ENCODE peak calls at places on chromosome 17, in five cellular contexts. Y is HL-60, N is cardiac fibroblast, M is H9, C is GM12865. U is an unnamed sample.

GRCh38 chr17:70913086-70913485 is 743.8 kb downstream of the KCNJ2 start:
- DNase-seq in Y (no peak), N (peak; percentile 77), M (no peak), C (no peak), U (peak; percentile 7)

GRCh38 chr17:31152271-31152670 is 57.5 kb downstream of the NF1 start:
- DNase-seq in Y (no peak), N (no peak), M (no peak), C (no peak), U (no peak)

GRCh38 chr17:78381601-78382168 is 3.2 kb downstream of the PGS1 start:
- DNase-seq in Y (peak; percentile 42), N (no peak), M (peak; percentile 60), C (peak; percentile 36), U (no peak)

GRCh38 chr17:4953461-4953961 is 2.6 kb downstream of the ENO3 start:
- DNase-seq in Y (no peak), N (peak; percentile 52), M (no peak), C (no peak), U (no peak)

GRCh38 chr17:55275894-55276804 is 11.4 kb downstream of the HLF start:
- DNase-seq in Y (no peak), N (no peak), M (no peak), C (no peak), U (no peak)

GRCh38 chr17:42536372-42537155 is 523 bp downstream of the NAGLU start:
- DNase-seq in Y (peak; percentile 85), N (peak; percentile 91), M (peak; percentile 91), C (peak; percentile 92), U (no peak)

GRCh38 chr17:46832945-46833839 is 14.7 kb upstream of the WNT3 start:
- DNase-seq in Y (no peak), N (peak; percentile 46), M (peak; percentile 43), C (no peak), U (peak; percentile 19)

GRCh38 chr17:32575865-32576264 is 89.1 kb downstream of the CDK5R1 start:
- DNase-seq in Y (no peak), N (no peak), M (no peak), C (peak; percentile 35), U (no peak)

GRCh38 chr17:38451030-38451839 is 23.0 kb downstream of the ARHGAP23 start:
- DNase-seq in Y (no peak), N (peak; percentile 92), M (peak; percentile 97), C (no peak), U (peak; percentile 56)

GRCh38 chr17:78715876-78716275 is 66.2 kb downstream of the CYTH1 start:
- DNase-seq in Y (no peak), N (no peak), M (no peak), C (no peak), U (no peak)

GRCh38 chr17:71900830-71901229 is 220.0 kb upstream of the SOX9 start:
- DNase-seq in Y (no peak), N (no peak), M (no peak), C (no peak), U (no peak)

GRCh38 chr17:50722746-50723145 is 3.3 kb downstream of the LUC7L3 start:
- DNase-seq in Y (no peak), N (no peak), M (no peak), C (no peak), U (no peak)

GRCh38 chr17:17694229-17695081 is 13.2 kb downstream of the RAI1 start:
- DNase-seq in Y (peak; percentile 42), N (peak; percentile 70), M (peak; percentile 78), C (peak; percentile 76), U (no peak)

GRCh38 chr17:32819035-32819434 is 57.9 kb downstream of the MYO1D start:
- DNase-seq in Y (no peak), N (peak; percentile 26), M (no peak), C (no peak), U (peak; percentile 31)

GRCh38 chr17:75481194-75482059 is 25.0 kb downstream of the TMEM94 start:
- DNase-seq in Y (no peak), N (no peak), M (no peak), C (no peak), U (no peak)

GRCh38 chr17:20059728-20060188 is 50.6 kb downstream of the SPECC1 start:
- DNase-seq in Y (peak; percentile 20), N (peak; percentile 22), M (no peak), C (peak; percentile 83), U (no peak)

GRCh38 chr17:33124185-33124584 is 132.5 kb downstream of the SPACA3 start:
- DNase-seq in Y (no peak), N (no peak), M (no peak), C (no peak), U (no peak)

GRCh38 chr17:64146418-64147109 is 16.6 kb upstream of the ERN1 start:
- DNase-seq in Y (peak; percentile 54), N (peak; percentile 79), M (peak; percentile 63), C (peak; percentile 71), U (no peak)

GRCh38 chr17:46769531-46770438 is 48.7 kb downstream of the WNT3 start:
- DNase-seq in Y (no peak), N (no peak), M (peak; percentile 43), C (no peak), U (no peak)

GRCh38 chr17:37813753-37814152 is 68.9 kb upstream of the HNF1B start:
- DNase-seq in Y (no peak), N (peak; percentile 15), M (no peak), C (no peak), U (peak; percentile 72)

GRCh38 chr17:15261818-15262290 is 3.3 kb downstream of the PMP22 start:
- DNase-seq in Y (no peak), N (peak; percentile 27), M (peak; percentile 52), C (no peak), U (no peak)

GRCh38 chr17:82662711-82663261 is 14.5 kb upstream of the WDR45B start:
- DNase-seq in Y (no peak), N (no peak), M (no peak), C (no peak), U (no peak)

GRCh38 chr17:58278661-58279015 is 2.1 kb downstream of the MPO start:
- DNase-seq in Y (no peak), N (peak; percentile 22), M (no peak), C (no peak), U (no peak)

GRCh38 chr17:58276423-58276822 is 4.3 kb downstream of the MPO start:
- DNase-seq in Y (no peak), N (no peak), M (no peak), C (no peak), U (no peak)

GRCh38 chr17:58277726-58278595 is 2.8 kb downstream of the MPO start:
- DNase-seq in Y (peak; percentile 44), N (no peak), M (no peak), C (no peak), U (no peak)

GRCh38 chr17:58275417-58275816 is 5.3 kb downstream of the MPO start:
- DNase-seq in Y (no peak), N (no peak), M (no peak), C (no peak), U (no peak)

DNA sequence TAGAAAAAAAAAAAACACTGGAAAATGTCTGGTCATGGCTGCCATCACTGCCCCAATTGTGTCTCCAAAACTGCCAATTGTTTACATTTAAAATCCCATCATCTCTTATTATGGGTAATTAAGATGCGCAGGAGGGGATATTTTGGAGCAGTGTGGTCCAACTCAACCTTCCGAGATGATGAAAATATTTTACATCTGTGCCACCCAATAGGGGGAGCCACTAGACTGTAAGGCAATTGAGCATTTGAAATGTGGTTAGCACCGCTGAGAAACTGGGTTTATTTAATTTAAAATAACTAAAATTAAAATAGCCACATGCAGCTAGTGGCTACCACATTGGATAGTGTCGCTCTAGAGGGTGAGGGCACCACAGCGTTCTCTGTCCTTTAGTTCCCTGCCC is 3.6 kb downstream of the MPO start:
- DNase-seq in Y (peak; percentile 43), N (peak; percentile 15), M (no peak), C (peak; percentile 35), U (no peak)
- TF ChIP-seq CTCF in Y (peak; percentile 26), N (peak; percentile 33), M (peak; percentile 70), C (peak; percentile 34), U (peak; percentile 47)

GRCh38 chr17:67557052-67557845 is 160.5 kb upstream of the NOL11 start:
- DNase-seq in Y (no peak), N (no peak), M (no peak), C (no peak), U (no peak)

GRCh38 chr17:67562036-67562435 is 155.7 kb upstream of the NOL11 start:
- DNase-seq in Y (no peak), N (no peak), M (no peak), C (no peak), U (no peak)

GRCh38 chr17:67558740-67559380 is 158.9 kb upstream of the NOL11 start:
- DNase-seq in Y (no peak), N (peak; percentile 24), M (no peak), C (no peak), U (no peak)

GRCh38 chr17:67557921-67558320 is 159.8 kb upstream of the NOL11 start:
- DNase-seq in Y (no peak), N (no peak), M (no peak), C (no peak), U (no peak)

GRCh38 chr17:67559381-67559966 is 158.3 kb upstream of the NOL11 start:
- DNase-seq in Y (no peak), N (no peak), M (peak; percentile 69), C (peak; percentile 68), U (no peak)
- TF ChIP-seq CTCF in Y (no peak), N (peak; percentile 40), M (peak; percentile 75), C (peak; percentile 53), U (no peak)

DNA sequence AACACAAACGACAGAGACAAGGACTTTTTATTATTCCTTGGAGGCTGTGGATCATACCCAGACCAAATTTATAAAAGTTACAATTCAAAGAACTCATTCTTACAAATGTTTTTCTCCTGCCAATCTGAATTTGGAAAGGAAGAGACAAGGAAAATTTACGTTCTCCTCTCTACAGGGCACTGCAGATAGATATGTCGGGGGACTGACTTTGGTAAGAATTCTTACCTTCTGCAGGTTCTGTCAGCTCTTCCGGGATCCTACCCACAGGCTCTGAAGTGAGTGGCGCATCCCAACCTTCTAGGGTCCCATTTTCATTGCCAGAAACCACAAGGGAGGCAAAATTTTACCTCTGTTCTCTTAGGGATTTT is 2.2 kb upstream of the SLFN12L start:
- DNase-seq in Y (no peak), N (no peak), M (no peak), C (no peak), U (no peak)
- TF ChIP-seq CTCF in Y (no peak), N (no peak), M (no peak), C (no peak), U (no peak)

DNA sequence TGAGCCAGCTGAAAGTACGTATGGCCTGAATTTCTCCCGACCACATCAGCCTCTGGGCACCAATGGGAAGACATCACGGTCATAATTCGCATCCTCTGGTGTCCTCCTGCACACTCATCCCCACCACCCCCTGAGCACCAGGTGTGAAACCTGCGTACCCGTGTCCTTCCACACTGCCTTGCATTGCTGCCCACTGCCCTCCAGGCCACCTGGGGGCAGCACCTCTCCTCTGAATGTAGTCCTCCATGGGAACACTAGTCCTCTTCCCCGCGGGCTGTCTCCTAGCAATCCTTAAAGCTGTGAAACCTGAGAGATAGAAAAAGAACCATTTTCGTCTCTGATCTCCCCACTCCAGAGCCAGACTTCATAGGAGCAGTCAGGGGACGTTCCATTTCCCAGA is 125.5 kb downstream of the ZNF18 start:
- DNase-seq in Y (no peak), N (no peak), M (no peak), C (no peak), U (no peak)
- TF ChIP-seq CTCF in Y (no peak), N (no peak), M (peak; percentile 53), C (no peak), U (no peak)

GRCh38 chr17:44759096-44759915 is 518 bp downstream of the ADAM11 start:
- DNase-seq in Y (no peak), N (no peak), M (peak; percentile 48), C (no peak), U (no peak)
- TF ChIP-seq CTCF in Y (no peak), N (no peak), M (peak; percentile 27), C (no peak), U (no peak)

GRCh38 chr17:74212913-74213791 is at the start of gene TTYH2:
- DNase-seq in Y (peak; percentile 81), N (peak; percentile 92), M (peak; percentile 94), C (peak; percentile 88), U (peak; percentile 34)
- TF ChIP-seq CTCF in Y (peak; percentile 9), N (peak; percentile 52), M (peak; percentile 54), C (peak; percentile 35), U (peak; percentile 50)

U was measured in BJ.